ENCODE peak calls at places on chromosomes 13 and 19, in four cellular contexts. J is body of pancreas, V is ascending aorta, T is GM23248. G is an unnamed sample.

GRCh38 chr19:21468791-21469190 is 36.6 kb upstream of the ZNF429 start:
- DNase-seq in J (no peak), V (no peak), T (no peak), G (no peak)

GRCh38 chr19:7869910-7870511 is 4.2 kb downstream of the PRR36 start:
- DNase-seq in J (peak), V (no peak), T (peak), G (no peak)

GRCh38 chr19:42246869-42247630 is 4.6 kb upstream of the GSK3A start:
- DNase-seq in J (no peak), V (no peak), T (peak), G (no peak)

GRCh38 chr13:92896842-92897241 is 329.8 kb upstream of the GPC6 start:
- DNase-seq in J (no peak), V (no peak), T (peak), G (no peak)

GRCh38 chr13:33110713-33111413 is 94.6 kb downstream of the KL start:
- DNase-seq in J (no peak), V (peak), T (peak), G (peak)

GRCh38 chr19:32691952-32692726 is 518 bp downstream of the NUDT19 start:
- DNase-seq in J (peak), V (peak), T (peak), G (peak)

GRCh38 chr13:44576396-44577235 is 486 bp upstream of the TSC22D1 start:
- DNase-seq in J (peak), V (no peak), T (peak), G (no peak)

GRCh38 chr19:8355631-8356402 is 8.1 kb upstream of the ANGPTL4 start:
- DNase-seq in J (peak), V (peak), T (peak), G (peak)

GRCh38 chr19:16771618-16772017 is 52.0 kb downstream of the NWD1 start:
- DNase-seq in J (peak), V (peak), T (peak), G (peak)

GRCh38 chr19:49338023-49338677 is 2.9 kb downstream of the CD37 start:
- DNase-seq in J (no peak), V (peak), T (no peak), G (peak)

GRCh38 chr13:70792121-70792520 is 683.9 kb upstream of the KLHL1 start:
- DNase-seq in J (no peak), V (no peak), T (no peak), G (no peak)

GRCh38 chr13:65914707-65915106 is 1315.4 kb downstream of the PCDH9 start:
- DNase-seq in J (no peak), V (no peak), T (peak), G (no peak)

GRCh38 chr13:37884674-37885073 is 15.1 kb upstream of the TRPC4 start:
- DNase-seq in J (no peak), V (no peak), T (peak), G (no peak)

GRCh38 chr19:6064703-6065073 is 45.6 kb downstream of the RFX2 start:
- DNase-seq in J (no peak), V (no peak), T (no peak), G (no peak)
- H3K27ac ChIP-seq in J (no peak), V (peak), T (no peak), G (peak)

GRCh38 chr13:75445717-75446529 is 36.0 kb downstream of the TBC1D4 start:
- DNase-seq in J (no peak), V (no peak), T (peak), G (no peak)
- H3K27ac ChIP-seq in J (peak), V (no peak), T (peak), G (no peak)

DNA sequence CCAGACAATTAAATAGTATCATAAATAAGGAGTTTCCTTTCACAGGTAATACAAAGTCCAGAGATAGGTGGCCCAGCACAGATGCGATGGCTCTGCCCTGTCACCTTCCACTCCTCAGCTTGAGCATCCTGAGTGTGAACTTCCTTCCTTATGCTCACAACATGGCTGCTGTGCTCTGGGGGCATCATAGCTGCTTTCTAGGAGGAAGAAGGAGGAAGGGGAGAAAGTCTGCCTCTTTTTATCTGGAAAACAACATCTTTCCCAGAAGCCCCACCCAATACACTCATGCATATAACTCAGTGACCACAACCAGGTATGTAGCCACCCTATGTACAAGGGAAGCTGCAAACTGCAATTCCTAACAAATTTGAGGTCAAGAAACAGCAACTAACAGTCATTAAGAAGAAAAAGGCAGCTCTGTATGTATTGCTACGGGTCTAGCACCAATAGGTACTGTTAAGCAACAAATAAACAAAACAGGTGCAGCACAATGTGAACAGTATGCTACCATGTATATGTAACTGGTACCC is 201.2 kb upstream of the UBL3 start:
- DNase-seq in J (no peak), V (no peak), T (no peak), G (no peak)
- H3K27ac ChIP-seq in J (no peak), V (no peak), T (no peak), G (no peak)

GRCh38 chr19:36688058-36688457 is 646 bp downstream of the ZNF567 start:
- DNase-seq in J (no peak), V (no peak), T (peak), G (no peak)
- H3K27ac ChIP-seq in J (peak), V (no peak), T (no peak), G (peak)

GRCh38 chr19:38452430-38453366 is 19.2 kb downstream of the RYR1 start:
- DNase-seq in J (no peak), V (no peak), T (peak), G (no peak)

GRCh38 chr19:38448225-38448624 is 14.7 kb downstream of the RYR1 start:
- DNase-seq in J (no peak), V (no peak), T (no peak), G (no peak)

GRCh38 chr19:38451036-38451435 is 17.5 kb downstream of the RYR1 start:
- DNase-seq in J (no peak), V (no peak), T (no peak), G (no peak)

GRCh38 chr19:38451629-38452028 is 18.1 kb downstream of the RYR1 start:
- DNase-seq in J (no peak), V (no peak), T (no peak), G (no peak)

GRCh38 chr19:38449518-38449917 is 16.0 kb downstream of the RYR1 start:
- DNase-seq in J (no peak), V (no peak), T (no peak), G (no peak)
- H3K27ac ChIP-seq in J (no peak), V (no peak), T (no peak), G (no peak)

DNA sequence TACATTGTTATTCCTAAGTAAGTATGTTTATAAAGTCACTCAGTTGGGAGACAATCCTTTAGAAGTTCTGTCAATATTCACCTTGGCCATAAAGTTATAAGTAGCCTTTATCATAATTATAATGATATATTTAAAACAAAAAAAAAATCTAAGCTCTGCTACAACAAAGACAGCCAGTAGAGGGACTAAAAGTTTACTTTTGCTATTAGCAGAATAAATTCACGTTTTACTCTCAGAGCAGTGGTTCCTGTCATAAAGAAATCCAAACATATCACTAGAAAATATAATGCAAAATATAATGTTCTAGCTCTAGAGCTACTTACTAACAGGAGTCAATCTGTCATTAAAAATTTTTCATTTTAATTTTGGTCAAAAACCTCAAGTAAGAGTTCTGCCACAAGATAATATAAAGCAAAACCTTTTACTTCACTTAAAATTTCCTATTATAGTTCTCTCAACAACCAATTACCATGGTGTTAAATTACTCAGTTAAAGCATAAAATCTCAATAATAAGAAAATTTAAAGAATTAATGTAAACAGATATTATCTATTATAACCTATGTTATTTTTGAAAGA is 17.7 kb downstream of the INTS6 start:
- DNase-seq in J (no peak), V (no peak), T (peak), G (no peak)
- H3K27ac ChIP-seq in J (no peak), V (no peak), T (no peak), G (no peak)

GRCh38 chr19:10758978-10759377 is 41.1 kb downstream of the DNM2 start:
- DNase-seq in J (no peak), V (no peak), T (no peak), G (no peak)
- H3K27ac ChIP-seq in J (peak), V (peak), T (no peak), G (no peak)

DNA sequence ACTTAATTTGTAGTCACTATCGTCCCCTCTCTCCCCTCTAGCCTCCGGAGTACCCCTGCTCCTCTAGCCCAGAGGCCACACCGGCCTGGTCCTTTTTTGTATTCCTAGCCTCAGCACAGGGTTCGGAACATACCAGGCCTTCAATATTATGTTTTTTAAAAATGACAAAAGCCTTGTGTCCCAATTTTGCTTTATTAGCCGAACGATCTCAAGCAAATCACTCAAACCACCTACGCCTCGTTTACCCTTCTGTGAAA is 463 bp upstream of the POMP start:
- DNase-seq in J (no peak), V (no peak), T (no peak), G (no peak)
- H3K27ac ChIP-seq in J (peak), V (peak), T (peak), G (peak)

GRCh38 chr13:99228737-99229691 is 28.4 kb downstream of the UBAC2 start:
- DNase-seq in J (no peak), V (no peak), T (peak), G (no peak)
- H3K27ac ChIP-seq in J (no peak), V (no peak), T (peak), G (no peak)

DNA sequence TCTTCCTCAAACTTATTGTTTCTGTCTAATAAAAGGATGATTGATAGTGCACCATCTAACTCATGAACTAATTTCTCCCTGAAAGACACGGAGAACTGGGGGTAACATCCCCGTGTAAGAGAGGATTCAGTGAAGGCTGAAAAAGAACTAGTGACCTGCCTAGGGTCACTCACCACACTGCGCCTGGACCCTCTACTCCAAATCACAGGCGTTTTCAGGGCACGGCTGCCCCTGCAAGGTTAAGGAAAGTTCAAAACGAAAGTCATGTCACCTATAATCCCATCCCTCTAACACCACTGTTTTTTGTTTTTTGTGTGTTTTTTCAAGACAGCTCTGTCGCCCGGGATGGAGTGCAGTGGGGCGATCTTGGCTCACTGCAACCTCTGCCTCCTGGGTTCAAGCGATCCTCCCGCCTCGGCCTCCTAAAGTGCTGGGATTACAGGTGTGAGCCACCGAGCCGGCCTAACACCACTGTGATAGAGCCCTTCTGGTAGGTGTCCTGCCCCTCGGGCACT is 8.7 kb downstream of the URAD start:
- DNase-seq in J (no peak), V (no peak), T (no peak), G (no peak)
- H3K27ac ChIP-seq in J (no peak), V (no peak), T (no peak), G (no peak)